ENCODE peak calls at places on chromosomes 2 and 18, in eight cellular contexts. I, B, P, O, R, W, G and V are unnamed samples. For H3K36me3, the result is how much of the 10 kb centered on the place peaks cover.

GRCh38 chr2:42228101-42228500 is 58.9 kb downstream of the EML4 start:
- DNase-seq in I (no peak), B (no peak), P (no peak), O (no peak), R (no peak), W (no peak), G (no peak), V (no peak)

GRCh38 chr18:31045599-31045998 is 3.1 kb upstream of the DSC3 start:
- DNase-seq in I (no peak), B (no peak), P (no peak), O (no peak), R (no peak), W (no peak), G (no peak), V (no peak)

GRCh38 chr2:126059379-126059778 is 596.6 kb upstream of the GYPC start:
- DNase-seq in I (no peak), B (no peak), P (peak), O (no peak), R (no peak), W (no peak), G (no peak), V (no peak)

GRCh38 chr2:173590278-173590811 is 235.7 kb downstream of the CDCA7 start:
- DNase-seq in I (peak), B (no peak), P (no peak), O (peak), R (peak), W (no peak), G (no peak), V (no peak)

GRCh38 chr18:36592282-36592681 is 236.5 kb downstream of the TPGS2 start:
- DNase-seq in I (no peak), B (no peak), P (no peak), O (no peak), R (peak), W (no peak), G (no peak), V (no peak)

GRCh38 chr2:130336877-130337734 is 5.6 kb upstream of the IMP4 start:
- DNase-seq in I (peak), B (no peak), P (no peak), O (no peak), R (peak), W (peak), G (no peak), V (peak)

GRCh38 chr2:46804794-46805193 is 110.8 kb downstream of the MCFD2 start:
- DNase-seq in I (peak), B (no peak), P (no peak), O (no peak), R (no peak), W (no peak), G (no peak), V (no peak)

GRCh38 chr2:32572737-32573136 is 55.1 kb upstream of the TTC27 start:
- DNase-seq in I (no peak), B (no peak), P (no peak), O (no peak), R (no peak), W (no peak), G (peak), V (no peak)

GRCh38 chr18:5238371-5238758 is 41.3 kb upstream of the AKAIN1 start:
- DNase-seq in I (no peak), B (peak), P (peak), O (no peak), R (no peak), W (peak), G (peak), V (no peak)

GRCh38 chr18:48387300-48387699 is 21.9 kb downstream of the ZBTB7C start:
- DNase-seq in I (no peak), B (no peak), P (no peak), O (no peak), R (no peak), W (no peak), G (no peak), V (no peak)

GRCh38 chr2:12031871-12032270 is 285.4 kb downstream of the LPIN1 start:
- DNase-seq in I (no peak), B (no peak), P (no peak), O (no peak), R (no peak), W (no peak), G (peak), V (peak)

GRCh38 chr2:147989809-147990403 is 30.6 kb downstream of the ORC4 start:
- DNase-seq in I (peak), B (no peak), P (peak), O (no peak), R (peak), W (peak), G (peak), V (peak)

GRCh38 chr2:155830817-155831579 is 501.5 kb downstream of the NR4A2 start:
- DNase-seq in I (no peak), B (no peak), P (no peak), O (no peak), R (peak), W (no peak), G (no peak), V (no peak)

GRCh38 chr2:154143105-154143504 is 271.4 kb downstream of the GALNT13 start:
- DNase-seq in I (no peak), B (no peak), P (no peak), O (no peak), R (no peak), W (no peak), G (no peak), V (no peak)

GRCh38 chr2:101989740-101990460 is 1.9 kb upstream of the IL1R2 start:
- DNase-seq in I (no peak), B (no peak), P (no peak), O (no peak), R (no peak), W (no peak), G (no peak), V (no peak)

GRCh38 chr2:217922101-217923006 is 80.4 kb downstream of the TNS1 start:
- DNase-seq in I (peak), B (no peak), P (peak), O (no peak), R (no peak), W (no peak), G (no peak), V (no peak)

GRCh38 chr2:60553496-60553991 is at the start of gene BCL11A:
- DNase-seq in I (peak), B (no peak), P (peak), O (no peak), R (peak), W (peak), G (peak), V (peak)

GRCh38 chr2:53941749-53942148 is 29.0 kb downstream of the PSME4 start:
- DNase-seq in I (no peak), B (no peak), P (no peak), O (no peak), R (no peak), W (no peak), G (no peak), V (no peak)
- H3K36me3 ChIP-seq in I (under half), B (under half), P (under half), O (under half), R (under half), W (under half), G (half or more), V (under half)

DNA sequence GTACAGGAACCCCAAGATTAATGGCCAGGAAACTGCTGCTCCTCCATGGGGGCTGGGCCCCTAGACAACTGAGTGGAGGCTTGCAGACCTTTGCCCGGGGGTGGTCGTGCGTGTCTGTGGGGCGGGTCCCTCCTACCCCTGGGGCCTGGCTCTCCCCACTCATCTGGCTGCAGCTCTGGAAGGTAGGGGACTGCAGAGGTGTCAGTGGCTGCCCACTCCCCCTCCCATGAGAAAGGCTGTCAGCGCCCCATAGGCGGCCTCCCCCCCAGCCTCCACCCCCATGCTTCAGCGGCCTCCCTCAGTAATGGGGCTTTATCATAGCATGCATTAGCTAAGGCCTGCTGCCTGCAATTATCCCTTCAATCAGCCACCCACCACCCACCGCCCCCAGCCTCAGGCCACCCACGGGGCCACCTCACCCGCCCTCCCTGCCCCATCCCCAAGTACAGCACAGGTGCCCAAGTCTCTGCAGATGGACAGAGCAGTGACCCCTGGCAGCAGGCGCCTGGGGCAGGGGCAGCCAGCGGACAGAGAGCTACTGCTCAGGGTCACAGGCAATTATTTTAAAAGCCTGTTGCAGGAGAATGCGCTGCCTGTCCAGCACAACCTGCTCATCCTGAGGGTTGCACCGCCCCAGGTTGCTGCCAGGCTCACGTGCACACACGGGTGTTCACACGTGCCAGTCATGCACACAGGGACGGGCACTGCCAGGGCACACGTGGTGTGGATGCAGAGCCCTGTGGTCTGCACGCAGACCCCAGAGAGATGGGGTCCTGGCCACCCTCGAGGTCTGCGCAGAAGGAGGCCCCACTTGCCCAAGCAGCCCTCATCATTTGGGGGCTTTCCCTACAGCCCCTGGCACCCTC is 9.1 kb upstream of the ECEL1 start:
- DNase-seq in I (no peak), B (no peak), P (no peak), O (no peak), R (no peak), W (no peak), G (no peak), V (no peak)
- H3K36me3 ChIP-seq in I (under half), B (under half), P (under half), O (under half), R (under half), W (under half), G (under half), V (under half)

DNA sequence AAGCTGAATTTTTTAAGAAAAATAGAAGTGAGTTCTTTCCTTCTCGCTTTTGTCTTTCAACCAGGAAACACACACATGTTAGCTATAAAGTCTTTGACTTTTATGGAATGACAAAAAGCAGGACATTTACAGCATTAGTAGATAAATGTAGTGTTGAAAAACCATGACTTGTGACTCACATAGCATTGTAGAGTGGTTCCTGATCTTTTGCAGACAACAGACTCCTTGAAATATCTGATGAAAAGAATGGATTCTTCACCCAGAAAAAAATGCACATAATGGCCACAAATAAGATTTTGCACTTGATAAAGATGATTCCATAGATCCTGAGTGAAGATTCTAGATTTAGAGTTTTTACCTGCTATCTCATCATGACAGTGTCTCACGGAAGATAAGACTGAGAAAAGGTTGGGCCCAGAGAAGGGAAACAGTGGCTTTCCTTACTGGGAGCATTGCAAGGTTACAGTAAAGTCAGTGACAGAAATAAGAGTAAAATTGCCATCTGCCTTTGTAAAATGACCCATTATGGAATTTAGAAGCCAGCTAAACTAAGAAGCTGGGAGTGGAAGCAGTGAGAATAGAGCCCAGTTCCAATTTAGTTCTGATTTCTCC is 14.0 kb downstream of the SMARCAL1 start:
- DNase-seq in I (no peak), B (no peak), P (no peak), O (peak), R (no peak), W (no peak), G (no peak), V (no peak)
- H3K36me3 ChIP-seq in I (under half), B (under half), P (under half), O (under half), R (under half), W (under half), G (half or more), V (under half)

GRCh38 chr18:12011199-12011961 is 30.1 kb downstream of the IMPA2 start:
- DNase-seq in I (no peak), B (no peak), P (no peak), O (no peak), R (no peak), W (no peak), G (no peak), V (no peak)
- H3K36me3 ChIP-seq in I (under half), B (under half), P (under half), O (under half), R (under half), W (under half), G (under half), V (under half)

GRCh38 chr18:2746274-2746673 is 90.7 kb downstream of the SMCHD1 start:
- DNase-seq in I (peak), B (no peak), P (no peak), O (no peak), R (no peak), W (no peak), G (no peak), V (no peak)
- H3K36me3 ChIP-seq in I (under half), B (half or more), P (under half), O (under half), R (under half), W (half or more), G (half or more), V (under half)

GRCh38 chr2:240184656-240185055 is 44.2 kb upstream of the OTOS start:
- DNase-seq in I (no peak), B (no peak), P (no peak), O (no peak), R (no peak), W (no peak), G (no peak), V (no peak)
- H3K36me3 ChIP-seq in I (under half), B (under half), P (under half), O (under half), R (under half), W (under half), G (under half), V (under half)